ENCODE peak calls at places on chromosome 17, in seven cellular contexts. One of them, this sample, is unnamed.

GRCh38 chr17:39963826-39964225 is 1.0 kb downstream of the GSDMA start:
- DNase-seq in choroid plexus epithelial cell: no peak
- DNase-seq in T-helper 2 cell: no peak
- DNase-seq in fibroblast of pulmonary artery: no peak
- DNase-seq in endothelial cell: no peak
- DNase-seq in left ventricle myocardium inferior: no peak
- DNase-seq in mammary epithelial cell: peak; percentile 93
- DNase-seq in this sample: peak; percentile 20

GRCh38 chr17:56819431-56820145 is 14.1 kb downstream of the C17orf67 start:
- DNase-seq in mammary epithelial cell: peak; percentile 74
- DNase-seq in fibroblast of pulmonary artery: peak; percentile 81
- DNase-seq in T-helper 2 cell: peak; percentile 50
- DNase-seq in endothelial cell: peak; percentile 83
- DNase-seq in choroid plexus epithelial cell: peak; percentile 75
- DNase-seq in left ventricle myocardium inferior: no peak
- DNase-seq in this sample: peak; percentile 62

GRCh38 chr17:71548540-71549190 is 572.2 kb upstream of the SOX9 start:
- DNase-seq in mammary epithelial cell: peak; percentile 71
- DNase-seq in T-helper 2 cell: no peak
- DNase-seq in endothelial cell: no peak
- DNase-seq in choroid plexus epithelial cell: peak; percentile 6
- DNase-seq in fibroblast of pulmonary artery: peak; percentile 0
- DNase-seq in left ventricle myocardium inferior: no peak
- DNase-seq in this sample: no peak

GRCh38 chr17:72446525-72447250 is 325.9 kb downstream of the SOX9 start:
- DNase-seq in T-helper 2 cell: no peak
- DNase-seq in mammary epithelial cell: no peak
- DNase-seq in endothelial cell: no peak
- DNase-seq in choroid plexus epithelial cell: peak; percentile 39
- DNase-seq in fibroblast of pulmonary artery: no peak
- DNase-seq in left ventricle myocardium inferior: no peak
- DNase-seq in this sample: no peak

GRCh38 chr17:75524971-75525805 is at the start of gene LLGL2:
- DNase-seq in choroid plexus epithelial cell: peak; percentile 39
- DNase-seq in T-helper 2 cell: peak; percentile 71
- DNase-seq in fibroblast of pulmonary artery: peak; percentile 38
- DNase-seq in left ventricle myocardium inferior: peak; percentile 67
- DNase-seq in endothelial cell: peak; percentile 68
- DNase-seq in mammary epithelial cell: peak; percentile 88
- DNase-seq in this sample: peak; percentile 85

GRCh38 chr17:4463818-4464501 is 30.2 kb downstream of the SPNS3 start:
- DNase-seq in mammary epithelial cell: no peak
- DNase-seq in endothelial cell: no peak
- DNase-seq in fibroblast of pulmonary artery: no peak
- DNase-seq in T-helper 2 cell: no peak
- DNase-seq in choroid plexus epithelial cell: no peak
- DNase-seq in left ventricle myocardium inferior: no peak
- DNase-seq in this sample: no peak

GRCh38 chr17:29933379-29933778 is 3.4 kb upstream of the SSH2 start:
- DNase-seq in endothelial cell: no peak
- DNase-seq in left ventricle myocardium inferior: no peak
- DNase-seq in fibroblast of pulmonary artery: peak; percentile 67
- DNase-seq in choroid plexus epithelial cell: peak; percentile 67
- DNase-seq in mammary epithelial cell: peak; percentile 40
- DNase-seq in T-helper 2 cell: no peak
- DNase-seq in this sample: peak; percentile 14

GRCh38 chr17:8151120-8151640 is 1.0 kb downstream of the PER1 start:
- DNase-seq in endothelial cell: peak; percentile 77
- DNase-seq in choroid plexus epithelial cell: peak; percentile 96
- DNase-seq in T-helper 2 cell: peak; percentile 75
- DNase-seq in left ventricle myocardium inferior: peak; percentile 93
- DNase-seq in mammary epithelial cell: peak; percentile 72
- DNase-seq in fibroblast of pulmonary artery: peak; percentile 96
- DNase-seq in this sample: no peak

GRCh38 chr17:15409721-15410247 is 57.6 kb downstream of the CDRT4 start:
- DNase-seq in choroid plexus epithelial cell: peak; percentile 86
- DNase-seq in mammary epithelial cell: peak; percentile 95
- DNase-seq in endothelial cell: no peak
- DNase-seq in left ventricle myocardium inferior: peak; percentile 48
- DNase-seq in T-helper 2 cell: no peak
- DNase-seq in fibroblast of pulmonary artery: peak; percentile 96
- DNase-seq in this sample: peak; percentile 93

GRCh38 chr17:38451030-38451839 is 23.0 kb downstream of the ARHGAP23 start:
- DNase-seq in left ventricle myocardium inferior: peak; percentile 65
- DNase-seq in fibroblast of pulmonary artery: peak; percentile 90
- DNase-seq in T-helper 2 cell: no peak
- DNase-seq in endothelial cell: peak; percentile 48
- DNase-seq in choroid plexus epithelial cell: peak; percentile 82
- DNase-seq in mammary epithelial cell: no peak
- DNase-seq in this sample: peak; percentile 64

GRCh38 chr17:38617967-38618760 is 12.4 kb upstream of the SRCIN1 start:
- DNase-seq in choroid plexus epithelial cell: no peak
- DNase-seq in fibroblast of pulmonary artery: no peak
- DNase-seq in endothelial cell: no peak
- DNase-seq in left ventricle myocardium inferior: no peak
- DNase-seq in T-helper 2 cell: no peak
- DNase-seq in mammary epithelial cell: no peak
- DNase-seq in this sample: no peak

GRCh38 chr17:63693411-63694113 is 6.4 kb downstream of the LIMD2 start:
- DNase-seq in fibroblast of pulmonary artery: no peak
- DNase-seq in choroid plexus epithelial cell: no peak
- DNase-seq in left ventricle myocardium inferior: no peak
- DNase-seq in T-helper 2 cell: no peak
- DNase-seq in endothelial cell: no peak
- DNase-seq in mammary epithelial cell: no peak
- DNase-seq in this sample: no peak

GRCh38 chr17:81142301-81143199 is 22.8 kb upstream of the PVALEF start:
- DNase-seq in left ventricle myocardium inferior: peak; percentile 78
- DNase-seq in fibroblast of pulmonary artery: peak; percentile 79
- DNase-seq in choroid plexus epithelial cell: peak; percentile 80
- DNase-seq in endothelial cell: peak; percentile 84
- DNase-seq in T-helper 2 cell: peak; percentile 32
- DNase-seq in mammary epithelial cell: peak; percentile 60
- DNase-seq in this sample: peak; percentile 75

GRCh38 chr17:43791589-43791988 is 11.4 kb downstream of the CFAP97D1 start:
- DNase-seq in choroid plexus epithelial cell: peak; percentile 75
- DNase-seq in fibroblast of pulmonary artery: peak; percentile 58
- DNase-seq in mammary epithelial cell: peak; percentile 72
- DNase-seq in T-helper 2 cell: no peak
- DNase-seq in endothelial cell: no peak
- DNase-seq in left ventricle myocardium inferior: no peak
- DNase-seq in this sample: no peak

GRCh38 chr17:38864636-38865398 is 5.0 kb upstream of the LASP1 start:
- DNase-seq in choroid plexus epithelial cell: peak; percentile 78
- DNase-seq in left ventricle myocardium inferior: no peak
- DNase-seq in endothelial cell: no peak
- DNase-seq in T-helper 2 cell: no peak
- DNase-seq in fibroblast of pulmonary artery: peak; percentile 65
- DNase-seq in mammary epithelial cell: peak; percentile 62
- DNase-seq in this sample: no peak

GRCh38 chr17:81599719-81600486 is 37.0 kb downstream of the NPLOC4 start:
- DNase-seq in left ventricle myocardium inferior: peak; percentile 58
- DNase-seq in choroid plexus epithelial cell: peak; percentile 73
- DNase-seq in endothelial cell: no peak
- DNase-seq in fibroblast of pulmonary artery: peak; percentile 42
- DNase-seq in mammary epithelial cell: no peak
- DNase-seq in T-helper 2 cell: no peak
- DNase-seq in this sample: no peak

GRCh38 chr17:74408830-74409229 is 23.1 kb upstream of the GPRC5C start:
- DNase-seq in endothelial cell: no peak
- DNase-seq in left ventricle myocardium inferior: no peak
- DNase-seq in T-helper 2 cell: no peak
- DNase-seq in fibroblast of pulmonary artery: no peak
- DNase-seq in mammary epithelial cell: no peak
- DNase-seq in choroid plexus epithelial cell: no peak
- DNase-seq in this sample: no peak

GRCh38 chr17:4187076-4187475 is 44.1 kb downstream of the CYB5D2 start:
- DNase-seq in mammary epithelial cell: peak; percentile 99
- DNase-seq in endothelial cell: no peak
- DNase-seq in choroid plexus epithelial cell: peak; percentile 38
- DNase-seq in fibroblast of pulmonary artery: no peak
- DNase-seq in left ventricle myocardium inferior: no peak
- DNase-seq in T-helper 2 cell: no peak
- DNase-seq in this sample: peak; percentile 76

GRCh38 chr17:78325076-78325712 is 34.7 kb downstream of the SOCS3 start:
- DNase-seq in left ventricle myocardium inferior: peak; percentile 70
- DNase-seq in endothelial cell: no peak
- DNase-seq in choroid plexus epithelial cell: peak; percentile 74
- DNase-seq in mammary epithelial cell: no peak
- DNase-seq in T-helper 2 cell: no peak
- DNase-seq in fibroblast of pulmonary artery: peak; percentile 62
- DNase-seq in this sample: peak; percentile 80

GRCh38 chr17:7634384-7634783 is 4.4 kb downstream of the SHBG start:
- DNase-seq in choroid plexus epithelial cell: peak; percentile 61
- DNase-seq in left ventricle myocardium inferior: peak; percentile 46
- DNase-seq in T-helper 2 cell: no peak
- DNase-seq in fibroblast of pulmonary artery: peak; percentile 64
- DNase-seq in endothelial cell: peak; percentile 86
- DNase-seq in mammary epithelial cell: no peak
- DNase-seq in this sample: peak; percentile 12

GRCh38 chr17:80265205-80266068 is 4.8 kb downstream of the RNF213 start:
- DNase-seq in left ventricle myocardium inferior: no peak
- DNase-seq in T-helper 2 cell: peak; percentile 60
- DNase-seq in choroid plexus epithelial cell: no peak
- DNase-seq in mammary epithelial cell: no peak
- DNase-seq in endothelial cell: no peak
- DNase-seq in fibroblast of pulmonary artery: no peak
- DNase-seq in this sample: no peak

GRCh38 chr17:79758260-79758659 is 19.7 kb upstream of the CBX2 start:
- DNase-seq in fibroblast of pulmonary artery: no peak
- DNase-seq in mammary epithelial cell: no peak
- DNase-seq in choroid plexus epithelial cell: no peak
- DNase-seq in T-helper 2 cell: no peak
- DNase-seq in endothelial cell: no peak
- DNase-seq in left ventricle myocardium inferior: no peak
- DNase-seq in this sample: no peak

GRCh38 chr17:497587-498034 is 145.0 kb upstream of the RPH3AL start:
- DNase-seq in mammary epithelial cell: no peak
- DNase-seq in endothelial cell: no peak
- DNase-seq in fibroblast of pulmonary artery: no peak
- DNase-seq in left ventricle myocardium inferior: no peak
- DNase-seq in choroid plexus epithelial cell: no peak
- DNase-seq in T-helper 2 cell: no peak
- DNase-seq in this sample: no peak

GRCh38 chr17:77327181-77327565 is 186.4 kb downstream of the SEC14L1 start:
- DNase-seq in endothelial cell: no peak
- DNase-seq in mammary epithelial cell: no peak
- DNase-seq in choroid plexus epithelial cell: no peak
- DNase-seq in fibroblast of pulmonary artery: no peak
- DNase-seq in T-helper 2 cell: no peak
- DNase-seq in left ventricle myocardium inferior: no peak
- DNase-seq in this sample: no peak

GRCh38 chr17:17994271-17994670 is 21.6 kb downstream of the DRC3 start:
- DNase-seq in T-helper 2 cell: no peak
- DNase-seq in mammary epithelial cell: no peak
- DNase-seq in fibroblast of pulmonary artery: peak; percentile 33
- DNase-seq in endothelial cell: peak; percentile 58
- DNase-seq in choroid plexus epithelial cell: peak; percentile 45
- DNase-seq in left ventricle myocardium inferior: peak; percentile 31
- DNase-seq in this sample: peak; percentile 43

GRCh38 chr17:1766382-1767135 is 4.7 kb downstream of the SERPINF1 start:
- DNase-seq in fibroblast of pulmonary artery: no peak
- DNase-seq in T-helper 2 cell: no peak
- DNase-seq in endothelial cell: no peak
- DNase-seq in mammary epithelial cell: no peak
- DNase-seq in choroid plexus epithelial cell: no peak
- DNase-seq in left ventricle myocardium inferior: no peak
- DNase-seq in this sample: no peak

GRCh38 chr17:44002141-44002848 is 2.1 kb upstream of the NAGS start:
- DNase-seq in T-helper 2 cell: no peak
- DNase-seq in fibroblast of pulmonary artery: peak; percentile 95
- DNase-seq in left ventricle myocardium inferior: no peak
- DNase-seq in choroid plexus epithelial cell: peak; percentile 89
- DNase-seq in mammary epithelial cell: peak; percentile 78
- DNase-seq in endothelial cell: no peak
- DNase-seq in this sample: peak; percentile 25

GRCh38 chr17:34762078-34762477 is 182.7 kb downstream of the TMEM132E start:
- DNase-seq in choroid plexus epithelial cell: no peak
- DNase-seq in T-helper 2 cell: no peak
- DNase-seq in endothelial cell: no peak
- DNase-seq in mammary epithelial cell: no peak
- DNase-seq in left ventricle myocardium inferior: no peak
- DNase-seq in fibroblast of pulmonary artery: no peak
- DNase-seq in this sample: no peak

GRCh38 chr17:61002316-61002736 is 324.7 kb downstream of the BCAS3 start:
- DNase-seq in T-helper 2 cell: no peak
- DNase-seq in endothelial cell: no peak
- DNase-seq in left ventricle myocardium inferior: no peak
- DNase-seq in choroid plexus epithelial cell: peak; percentile 78
- DNase-seq in mammary epithelial cell: peak; percentile 12
- DNase-seq in fibroblast of pulmonary artery: peak; percentile 71
- DNase-seq in this sample: no peak

GRCh38 chr17:50221500-50222480 is 20.4 kb upstream of the COL1A1 start:
- DNase-seq in choroid plexus epithelial cell: peak; percentile 86
- DNase-seq in mammary epithelial cell: peak; percentile 91
- DNase-seq in T-helper 2 cell: no peak
- DNase-seq in endothelial cell: no peak
- DNase-seq in fibroblast of pulmonary artery: peak; percentile 67
- DNase-seq in left ventricle myocardium inferior: no peak
- DNase-seq in this sample: no peak

GRCh38 chr17:29292992-29293889 is 707 bp downstream of the NUFIP2 start:
- DNase-seq in fibroblast of pulmonary artery: peak; percentile 52
- DNase-seq in T-helper 2 cell: peak; percentile 32
- DNase-seq in choroid plexus epithelial cell: peak; percentile 63
- DNase-seq in left ventricle myocardium inferior: peak; percentile 73
- DNase-seq in endothelial cell: peak; percentile 70
- DNase-seq in mammary epithelial cell: peak; percentile 35
- DNase-seq in this sample: peak; percentile 42

GRCh38 chr17:57097832-57098421 is 12.9 kb downstream of the AKAP1 start:
- DNase-seq in endothelial cell: no peak
- DNase-seq in mammary epithelial cell: peak; percentile 48
- DNase-seq in T-helper 2 cell: no peak
- DNase-seq in left ventricle myocardium inferior: no peak
- DNase-seq in choroid plexus epithelial cell: peak; percentile 72
- DNase-seq in fibroblast of pulmonary artery: peak; percentile 86
- DNase-seq in this sample: no peak

GRCh38 chr17:30415491-30415890 is 36.8 kb downstream of the CPD start:
- DNase-seq in left ventricle myocardium inferior: no peak
- DNase-seq in endothelial cell: no peak
- DNase-seq in mammary epithelial cell: no peak
- DNase-seq in choroid plexus epithelial cell: no peak
- DNase-seq in fibroblast of pulmonary artery: no peak
- DNase-seq in T-helper 2 cell: no peak
- DNase-seq in this sample: no peak

GRCh38 chr17:574061-574460 is 140.6 kb downstream of the VPS53 start:
- DNase-seq in T-helper 2 cell: no peak
- DNase-seq in fibroblast of pulmonary artery: peak; percentile 80
- DNase-seq in left ventricle myocardium inferior: peak; percentile 44
- DNase-seq in mammary epithelial cell: no peak
- DNase-seq in endothelial cell: no peak
- DNase-seq in choroid plexus epithelial cell: peak; percentile 22
- DNase-seq in this sample: no peak

GRCh38 chr17:57288753-57289121 is 32.4 kb downstream of the MSI2 start:
- DNase-seq in mammary epithelial cell: no peak
- DNase-seq in left ventricle myocardium inferior: no peak
- DNase-seq in T-helper 2 cell: no peak
- DNase-seq in choroid plexus epithelial cell: no peak
- DNase-seq in endothelial cell: no peak
- DNase-seq in fibroblast of pulmonary artery: no peak
- DNase-seq in this sample: no peak

GRCh38 chr17:63516910-63517824 is 6.0 kb upstream of the KCNH6 start:
- DNase-seq in choroid plexus epithelial cell: peak; percentile 26
- DNase-seq in fibroblast of pulmonary artery: peak; percentile 18
- DNase-seq in endothelial cell: no peak
- DNase-seq in T-helper 2 cell: no peak
- DNase-seq in mammary epithelial cell: peak; percentile 88
- DNase-seq in left ventricle myocardium inferior: no peak
- DNase-seq in this sample: peak; percentile 69

This sample was measured in trophoblast cell.